ENCODE peak calls at places on chromosomes 3 and 15, in eight cellular contexts. T, L, G, O, C, K, X and N are unnamed samples.

GRCh38 chr15:32959077-32959476 is 235.4 kb downstream of the FMN1 start:
- DNase-seq in K (no peak), L (no peak), T (no peak), X (no peak), C (no peak), O (no peak), G (no peak), N (no peak)

GRCh38 chr15:66748320-66748779 is 46.3 kb downstream of the SMAD6 start:
- DNase-seq in K (no peak), T (no peak), L (no peak), C (no peak), O (no peak), X (no peak), G (no peak), N (no peak)

GRCh38 chr3:19972056-19972455 is 25.2 kb downstream of the RAB5A start:
- DNase-seq in G (no peak), L (no peak), C (no peak), T (no peak), O (no peak), X (no peak), K (no peak), N (no peak)

GRCh38 chr3:112761062-112761638 is 85.5 kb downstream of the CD200R1L start:
- DNase-seq in X (no peak), K (no peak), L (no peak), C (no peak), O (no peak), T (no peak), G (no peak), N (no peak)

GRCh38 chr3:142888099-142888483 is 792 bp downstream of the PCOLCE2 start:
- DNase-seq in C (no peak), L (peak), G (peak), K (no peak), O (peak), T (no peak), X (no peak), N (no peak)

GRCh38 chr3:72844436-72844999 is 3.7 kb downstream of the SHQ1 start:
- DNase-seq in K (no peak), C (no peak), X (no peak), O (no peak), G (no peak), T (no peak), L (no peak), N (no peak)

GRCh38 chr3:176776622-176777021 is 420.7 kb downstream of the TBL1XR1 start:
- DNase-seq in O (no peak), X (no peak), G (no peak), C (no peak), L (no peak), K (no peak), T (no peak), N (no peak)

GRCh38 chr3:30496496-30496966 is 109.9 kb upstream of the TGFBR2 start:
- DNase-seq in T (no peak), L (no peak), K (no peak), C (no peak), O (peak), X (no peak), G (no peak), N (no peak)

GRCh38 chr3:60839242-60839641 is 412.0 kb downstream of the FHIT start:
- DNase-seq in O (no peak), C (no peak), L (no peak), G (peak), T (no peak), K (no peak), X (no peak), N (no peak)

GRCh38 chr15:94237903-94238302 is 6.5 kb downstream of the MCTP2 start:
- DNase-seq in O (no peak), X (no peak), C (no peak), K (no peak), T (no peak), L (no peak), G (no peak), N (no peak)

GRCh38 chr15:42891569-42891968 is 29.0 kb downstream of the TTBK2 start:
- DNase-seq in G (no peak), C (no peak), K (no peak), L (no peak), T (peak), O (no peak), X (no peak), N (no peak)

GRCh38 chr3:99319961-99320360 is 318.4 kb upstream of the COL8A1 start:
- DNase-seq in O (no peak), G (no peak), X (no peak), K (no peak), C (no peak), L (no peak), T (no peak), N (no peak)

GRCh38 chr15:66071160-66071559 is 182.4 kb downstream of the MEGF11 start:
- DNase-seq in C (no peak), K (no peak), G (no peak), X (no peak), L (no peak), O (no peak), T (peak), N (no peak)

GRCh38 chr3:151468284-151468917 is 7.5 kb upstream of the IGSF10 start:
- DNase-seq in O (peak), G (peak), T (peak), C (no peak), X (peak), K (no peak), L (no peak), N (peak)

GRCh38 chr15:42868683-42869082 is 51.9 kb downstream of the TTBK2 start:
- DNase-seq in X (no peak), T (no peak), C (no peak), O (no peak), G (no peak), L (no peak), K (no peak), N (no peak)

GRCh38 chr15:77017091-77017660 is 22.2 kb downstream of the PSTPIP1 start:
- DNase-seq in T (no peak), O (no peak), G (no peak), C (no peak), L (peak), K (peak), X (no peak), N (no peak)

GRCh38 chr3:13463618-13464400 is 16.3 kb upstream of the HDAC11 start:
- DNase-seq in G (no peak), C (no peak), L (no peak), T (no peak), O (no peak), X (no peak), K (no peak), N (no peak)

GRCh38 chr3:197356741-197357140 is 58.3 kb upstream of the DLG1 start:
- DNase-seq in L (no peak), K (no peak), X (no peak), O (no peak), G (no peak), T (no peak), C (no peak), N (no peak)
- H3K4me3 ChIP-seq in L (no peak), K (peak), X (peak), O (peak), G (no peak), T (no peak), C (no peak), N (no peak)

DNA sequence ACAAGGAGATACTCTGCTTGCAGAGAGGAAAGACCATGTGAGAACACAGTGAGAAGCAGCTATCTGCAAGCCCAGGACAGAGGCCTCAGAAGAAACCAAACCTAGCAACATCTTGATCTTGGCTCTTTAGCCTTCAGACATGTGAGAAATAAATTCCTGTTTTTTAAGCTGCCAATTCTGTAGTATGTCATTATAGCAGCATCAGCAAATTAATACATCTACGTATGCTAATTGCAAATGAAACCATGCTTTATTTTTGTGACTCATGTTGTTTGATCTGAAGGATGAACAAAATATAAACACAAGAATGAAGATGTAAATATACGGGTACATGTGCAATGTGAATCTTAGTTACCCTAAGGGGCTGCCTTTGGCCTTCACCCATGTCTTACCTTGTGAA is 714.4 kb upstream of the ARPP21 start:
- DNase-seq in O (no peak), T (no peak), L (no peak), G (no peak), C (no peak), K (no peak), X (no peak), N (no peak)
- H3K27ac ChIP-seq in O (no peak), T (no peak), L (no peak), G (no peak), C (no peak), K (no peak), X (no peak), N (no peak)

GRCh38 chr15:38071211-38071972 is 137.0 kb downstream of the TMCO5A start:
- DNase-seq in X (no peak), G (no peak), T (no peak), K (no peak), C (no peak), L (no peak), O (no peak), N (no peak)

GRCh38 chr15:38072507-38073277 is 138.3 kb downstream of the TMCO5A start:
- DNase-seq in X (no peak), L (peak), O (peak), K (peak), T (peak), G (peak), C (peak), N (no peak)

GRCh38 chr15:38070778-38071177 is 136.3 kb downstream of the TMCO5A start:
- DNase-seq in C (no peak), T (no peak), L (no peak), K (no peak), O (no peak), G (no peak), X (no peak), N (no peak)

GRCh38 chr15:38073278-38073930 is 139.0 kb downstream of the TMCO5A start:
- DNase-seq in O (no peak), K (no peak), C (no peak), T (peak), L (no peak), X (no peak), G (peak), N (no peak)

DNA sequence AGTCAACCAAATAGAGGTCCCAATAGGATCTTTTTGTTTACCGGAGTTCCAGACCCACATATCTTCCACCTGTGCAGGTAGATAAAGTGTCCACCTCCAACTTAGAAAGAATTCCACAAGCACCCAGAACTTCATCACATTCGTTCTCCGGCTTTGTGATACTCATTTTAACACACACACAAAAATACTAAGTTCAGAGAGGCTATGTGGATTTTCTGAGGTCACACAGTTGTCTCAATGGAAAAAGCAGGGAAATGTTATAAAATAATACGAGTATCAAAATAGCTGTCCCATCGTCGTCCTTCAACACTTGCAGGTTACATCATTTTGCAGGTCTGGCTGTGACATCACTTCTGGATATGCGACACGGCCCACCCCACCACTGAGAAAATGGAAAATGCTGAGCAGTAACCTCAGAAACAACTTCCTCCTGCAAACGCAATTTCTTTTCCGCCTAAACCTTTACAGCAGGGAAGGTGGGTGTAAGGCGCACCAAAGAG is 137.6 kb downstream of the TMCO5A start:
- DNase-seq in T (no peak), O (no peak), X (no peak), L (no peak), C (peak), G (no peak), K (peak), N (no peak)
- H3K4me3 ChIP-seq in T (peak), O (peak), X (peak), L (peak), C (peak), G (peak), K (peak), N (no peak)

DNA sequence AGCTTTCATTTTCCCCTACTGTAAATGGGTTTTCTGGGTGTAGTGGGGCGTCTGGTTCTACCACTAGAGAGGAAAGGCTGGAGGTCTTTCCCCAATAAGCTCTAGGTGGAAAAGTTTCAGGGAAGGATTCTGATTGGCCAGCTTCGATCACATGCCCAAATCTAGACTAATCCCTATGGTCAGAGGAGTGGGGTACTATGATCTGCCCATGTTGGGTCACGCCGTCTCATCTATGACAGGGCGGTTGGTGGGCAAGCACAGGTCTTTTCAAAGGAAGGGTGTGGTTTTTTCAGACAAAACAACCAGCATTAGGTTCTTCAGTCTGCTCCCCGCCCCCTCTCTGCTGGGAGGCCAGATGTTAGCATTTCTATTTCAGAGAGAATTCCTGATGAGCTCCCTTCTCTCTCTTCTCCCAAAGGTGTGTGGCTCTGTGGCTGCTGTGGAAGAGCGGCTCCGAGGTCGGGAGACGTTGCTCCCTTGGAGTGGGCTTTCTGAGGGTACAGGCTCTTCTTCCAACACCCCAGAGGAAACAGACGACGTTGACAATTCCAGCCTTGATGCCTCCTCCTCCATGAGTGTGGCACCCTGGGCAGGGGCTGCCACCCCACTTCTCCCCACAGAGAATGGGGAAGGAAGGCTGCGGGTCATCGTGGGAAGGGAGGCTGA is 9.8 kb upstream of the TATDN2 start:
- DNase-seq in T (no peak), C (no peak), X (no peak), G (no peak), O (no peak), L (no peak), K (no peak), N (no peak)
- H3K27ac ChIP-seq in T (no peak), C (no peak), X (no peak), G (no peak), O (no peak), L (no peak), K (no peak), N (no peak)

DNA sequence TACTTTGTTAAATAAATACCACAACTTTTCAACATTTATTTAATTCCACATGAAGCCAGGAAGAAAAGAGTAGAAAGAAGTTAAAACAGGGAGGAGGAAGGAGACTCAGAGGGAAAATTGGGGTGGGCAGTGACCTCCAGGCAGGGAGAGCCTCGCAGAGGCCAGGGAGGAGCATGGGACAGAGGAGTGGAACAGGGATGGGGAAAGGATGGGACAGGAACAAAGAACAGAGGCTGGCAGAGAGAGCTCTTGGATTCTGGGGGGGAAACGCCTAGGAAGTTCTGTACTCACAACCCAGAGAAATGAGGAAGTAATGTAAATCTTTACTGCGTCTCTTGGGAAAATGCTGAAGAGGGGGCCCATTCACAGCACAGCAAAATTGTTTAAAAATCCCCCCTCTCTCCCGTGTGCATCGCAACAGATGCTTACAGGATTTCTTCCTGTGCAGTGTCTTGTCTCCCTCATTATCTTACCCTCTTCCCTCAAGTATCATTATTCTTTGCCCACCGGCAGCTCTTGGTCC is 65.4 kb downstream of the ARHGAP31 start:
- DNase-seq in L (no peak), K (no peak), T (peak), C (no peak), X (no peak), G (no peak), O (no peak), N (no peak)
- H3K4me3 ChIP-seq in L (no peak), K (no peak), T (no peak), C (no peak), X (no peak), G (no peak), O (no peak), N (no peak)

GRCh38 chr15:96345560-96346389 is 15.3 kb downstream of the NR2F2 start:
- DNase-seq in G (peak), K (peak), L (peak), X (no peak), C (no peak), O (peak), T (no peak), N (no peak)

GRCh38 chr15:96344120-96344705 is 13.7 kb downstream of the NR2F2 start:
- DNase-seq in G (no peak), T (no peak), O (no peak), K (no peak), C (no peak), L (no peak), X (no peak), N (no peak)

GRCh38 chr15:96343529-96344072 is 13.1 kb downstream of the NR2F2 start:
- DNase-seq in K (peak), O (no peak), X (no peak), L (no peak), G (no peak), T (no peak), C (no peak), N (no peak)

GRCh38 chr15:96346409-96346808 is 15.9 kb downstream of the NR2F2 start:
- DNase-seq in G (no peak), L (no peak), T (no peak), O (no peak), C (no peak), K (no peak), X (no peak), N (no peak)

GRCh38 chr15:96344706-96345559 is 14.4 kb downstream of the NR2F2 start:
- DNase-seq in T (no peak), C (no peak), L (no peak), K (peak), G (no peak), O (no peak), X (no peak), N (no peak)
- H3K27ac ChIP-seq in T (no peak), C (peak), L (peak), K (peak), G (no peak), O (peak), X (peak), N (no peak)